ENCODE peak calls at places on chromosomes 2 and 18, in four cellular contexts. W is fibroblast of lung, U is DND-41, M is GM23338. N is an unnamed sample.

GRCh38 chr2:27714053-27714452 is 50.4 kb downstream of the SLC4A1AP start:
- DNase-seq in W (no peak), U (no peak), M (no peak), N (no peak)

GRCh38 chr2:54088191-54088634 is 27.2 kb upstream of the ACYP2 start:
- DNase-seq in W (peak; percentile 29), U (no peak), M (no peak), N (no peak)

GRCh38 chr2:201357216-201357615 is at the start of gene FLACC1:
- DNase-seq in W (peak; percentile 88), U (no peak), M (peak; percentile 94), N (peak; percentile 49)

GRCh38 chr2:193963472-193964119 is 1693.4 kb upstream of the SLC39A10 start:
- DNase-seq in W (peak; percentile 39), U (peak; percentile 5), M (peak; percentile 75), N (peak; percentile 37)

GRCh38 chr2:18378020-18378653 is 182.3 kb downstream of the RDH14 start:
- DNase-seq in W (peak; percentile 61), U (peak; percentile 46), M (peak; percentile 65), N (peak; percentile 19)

GRCh38 chr2:208426414-208426813 is 19.8 kb downstream of the PTH2R start:
- DNase-seq in W (no peak), U (no peak), M (no peak), N (no peak)

GRCh38 chr2:215930505-215931233 is 82.7 kb downstream of the MREG start:
- DNase-seq in W (peak; percentile 48), U (no peak), M (no peak), N (no peak)

GRCh38 chr2:136358576-136358975 is 240.6 kb upstream of the CXCR4 start:
- DNase-seq in W (no peak), U (no peak), M (no peak), N (no peak)

GRCh38 chr2:106272202-106272807 is 78.2 kb upstream of the UXS1 start:
- DNase-seq in W (no peak), U (no peak), M (peak; percentile 30), N (peak; percentile 10)

GRCh38 chr2:70127920-70128444 is 40.7 kb downstream of the PCBP1 start:
- DNase-seq in W (no peak), U (no peak), M (no peak), N (no peak)

GRCh38 chr2:101439716-101440115 is 35.2 kb downstream of the RFX8 start:
- DNase-seq in W (no peak), U (peak; percentile 39), M (no peak), N (no peak)

GRCh38 chr2:100984892-100985307 is 17.2 kb upstream of the RPL31 start:
- DNase-seq in W (peak; percentile 76), U (peak; percentile 77), M (peak; percentile 91), N (peak; percentile 47)

GRCh38 chr18:61612517-61612916 is 279.3 kb downstream of the CDH20 start:
- DNase-seq in W (no peak), U (no peak), M (no peak), N (peak; percentile 29)
- H3K4me3 ChIP-seq in W (no peak overlapping the region), U (no peak overlapping the region), M (no peak overlapping the region), N (no peak overlapping the region)

GRCh38 chr2:176096243-176096985 is 3.2 kb upstream of the HOXD12 start:
- DNase-seq in W (no peak), U (peak; percentile 71), M (no peak), N (no peak)
- TF ChIP-seq EZH2 in W (no peak), U (no peak), M (peak; percentile 23), N (no peak)

DNA sequence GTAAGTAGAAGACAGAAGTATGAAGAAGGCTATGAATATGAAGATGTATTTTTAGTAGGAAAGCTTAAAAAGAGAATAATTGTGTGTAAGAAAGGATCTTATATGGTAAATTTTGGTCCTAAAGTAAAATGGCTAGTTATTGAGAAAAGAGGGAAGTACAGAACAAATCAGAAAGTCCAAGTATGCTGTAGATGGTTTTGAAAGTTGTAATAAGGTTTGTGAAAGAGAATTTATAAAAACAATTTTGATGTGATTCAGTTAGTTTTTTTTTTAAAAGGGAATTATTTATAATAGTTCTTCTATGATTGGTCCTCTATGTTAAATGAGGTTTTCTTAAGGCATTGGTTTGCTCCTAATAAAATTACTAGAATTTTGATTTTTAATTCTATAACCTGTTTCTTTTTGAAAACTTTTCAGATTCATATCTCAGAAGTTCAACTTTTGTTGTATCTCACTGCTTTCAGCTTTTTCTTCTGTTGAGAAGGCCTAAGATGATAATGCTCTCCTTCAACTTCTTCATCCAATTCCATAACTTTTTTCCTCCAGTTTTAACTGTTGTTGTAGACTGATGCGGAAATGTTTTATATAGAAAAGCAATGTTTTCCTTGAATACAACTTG is 322.7 kb downstream of the NOL4 start:
- DNase-seq in W (no peak), U (no peak), M (peak; percentile 34), N (no peak)
- H3K4me3 ChIP-seq in W (no peak overlapping the region), U (no peak overlapping the region), M (no peak overlapping the region), N (no peak overlapping the region)

GRCh38 chr2:121211251-121211650 is 73.8 kb downstream of the TFCP2L1 start:
- DNase-seq in W (no peak), U (no peak), M (no peak), N (no peak)

GRCh38 chr2:121210691-121211090 is 74.3 kb downstream of the TFCP2L1 start:
- DNase-seq in W (no peak), U (no peak), M (no peak), N (no peak)

GRCh38 chr2:121205321-121205942 is 79.6 kb downstream of the TFCP2L1 start:
- DNase-seq in W (no peak), U (no peak), M (no peak), N (no peak)

GRCh38 chr2:121209014-121209610 is 75.9 kb downstream of the TFCP2L1 start:
- DNase-seq in W (no peak), U (no peak), M (no peak), N (no peak)

DNA sequence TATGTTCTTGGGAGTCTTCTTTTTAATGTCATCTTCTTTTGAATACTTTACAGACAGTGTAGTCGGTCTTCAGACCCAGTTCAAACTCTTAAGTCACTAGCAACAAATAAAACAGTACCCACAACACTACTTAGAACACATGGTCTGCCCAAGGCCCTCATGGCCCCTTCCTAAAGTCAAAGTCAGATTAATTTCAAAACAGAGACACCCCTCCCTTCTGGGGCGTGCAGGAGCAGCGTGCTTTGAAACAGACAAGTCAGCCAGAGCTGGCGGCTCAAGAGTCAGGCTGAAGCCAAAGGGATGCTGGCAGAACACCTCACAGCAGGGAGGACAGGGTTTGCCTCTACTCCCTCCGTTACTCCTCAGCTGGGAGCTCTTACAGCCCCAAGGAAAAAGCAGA is 77.5 kb downstream of the TFCP2L1 start:
- DNase-seq in W (no peak), U (no peak), M (no peak), N (no peak)
- TF ChIP-seq EZH2 in W (no peak), U (no peak), M (no peak), N (no peak)

GRCh38 chr18:413263-413662 is 87.2 kb downstream of the COLEC12 start:
- DNase-seq in W (no peak), U (no peak), M (no peak), N (no peak)

GRCh38 chr18:417495-417894 is 83.0 kb downstream of the COLEC12 start:
- DNase-seq in W (no peak), U (no peak), M (no peak), N (no peak)

GRCh38 chr18:415047-415446 is 85.5 kb downstream of the COLEC12 start:
- DNase-seq in W (no peak), U (no peak), M (no peak), N (no peak)

GRCh38 chr18:416928-417327 is 83.6 kb downstream of the COLEC12 start:
- DNase-seq in W (no peak), U (no peak), M (no peak), N (no peak)

GRCh38 chr18:415627-416612 is 84.6 kb downstream of the COLEC12 start:
- DNase-seq in W (peak; percentile 52), U (no peak), M (no peak), N (peak; percentile 11)
- H3K4me3 ChIP-seq in W (no peak overlapping the region), U (no peak overlapping the region), M (no peak overlapping the region), N (no peak overlapping the region)

GRCh38 chr18:9961031-9961430 is 47.2 kb downstream of the VAPA start:
- DNase-seq in W (peak; percentile 31), U (no peak), M (no peak), N (no peak)
- TF ChIP-seq EZH2 in W (no peak), U (no peak), M (no peak), N (no peak)

DNA sequence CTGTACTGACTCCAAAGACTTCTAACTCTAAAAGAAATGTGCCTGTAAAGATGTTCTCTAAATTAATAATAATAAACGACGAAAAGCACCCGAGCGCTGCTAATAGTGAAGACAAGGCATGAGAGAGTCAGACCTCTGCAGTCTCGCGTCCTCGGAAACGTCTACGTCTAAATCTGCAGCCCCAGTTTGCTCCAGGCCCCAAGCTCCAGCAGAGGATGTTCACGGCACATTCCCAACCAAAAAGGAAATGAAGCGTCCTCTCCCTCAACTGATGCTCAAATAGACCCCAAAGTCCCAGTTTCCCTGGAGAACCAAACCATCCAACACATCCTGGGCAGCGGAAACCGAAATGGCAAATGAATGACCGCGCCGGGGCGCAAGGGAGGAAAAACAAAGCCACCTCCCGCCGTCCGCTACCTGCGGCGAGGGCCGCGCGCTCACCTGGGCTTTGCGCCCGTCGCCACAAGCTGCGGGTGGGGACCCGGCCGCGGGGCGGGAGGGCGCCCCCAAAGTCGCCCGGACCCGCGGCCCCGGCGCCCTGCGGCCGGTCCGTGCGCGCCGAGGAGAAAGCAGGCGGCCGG is 47.1 kb upstream of the CCDC150 start:
- DNase-seq in W (peak; percentile 49), U (peak; percentile 6), M (peak; percentile 76), N (peak; percentile 27)
- H3K4me3 ChIP-seq in W (peak overlapping the region; percentile 64), U (peak overlapping the region; percentile 72), M (peak overlapping the region; percentile 61), N (peak overlapping the region; percentile 56)

GRCh38 chr2:16322308-16323130 is 343.1 kb downstream of the CYRIA start:
- DNase-seq in W (no peak), U (no peak), M (no peak), N (no peak)

GRCh38 chr2:16321256-16321655 is 344.4 kb downstream of the CYRIA start:
- DNase-seq in W (no peak), U (no peak), M (no peak), N (no peak)

GRCh38 chr2:16319425-16320245 is 346.0 kb downstream of the CYRIA start:
- DNase-seq in W (no peak), U (no peak), M (no peak), N (no peak)

GRCh38 chr2:16321872-16322271 is 343.8 kb downstream of the CYRIA start:
- DNase-seq in W (no peak), U (no peak), M (peak; percentile 43), N (no peak)

DNA sequence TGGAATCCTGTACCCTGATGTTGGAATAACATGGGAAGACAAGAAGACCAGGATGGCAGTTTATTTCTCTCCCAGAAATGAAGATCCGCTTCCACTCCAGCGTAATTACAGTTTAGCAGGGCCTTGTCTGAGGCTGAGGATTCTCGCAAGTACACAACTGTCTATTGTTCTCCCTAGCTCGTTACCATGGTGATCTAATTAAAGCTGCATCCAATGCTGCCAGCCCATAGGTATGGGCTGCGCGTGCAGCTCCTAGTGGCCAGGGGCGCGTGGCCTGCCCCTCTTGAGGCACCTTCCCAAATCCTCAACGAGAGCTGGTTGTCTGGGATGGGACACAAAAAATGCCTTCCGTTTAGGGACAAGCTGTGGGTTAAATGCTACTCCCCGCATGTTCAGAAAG is 344.9 kb downstream of the CYRIA start:
- DNase-seq in W (no peak), U (no peak), M (peak; percentile 67), N (no peak)
- TF ChIP-seq EZH2 in W (no peak), U (no peak), M (no peak), N (no peak)

N was measured in mammary epithelial cell.